ENCODE peak calls at places on chromosomes 12 and 14, in five cellular contexts. A, V, R, B and Y are unnamed samples.

GRCh38 chr12:108115123-108115745 is 13.9 kb upstream of the WSCD2 start:
- DNase-seq in A (no peak), V (no peak), R (no peak), B (no peak), Y (no peak)

GRCh38 chr12:65100140-65100539 is 21.0 kb downstream of the WIF1 start:
- DNase-seq in A (no peak), V (no peak), R (no peak), B (no peak), Y (no peak)

GRCh38 chr14:64788706-64789105 is 84.5 kb downstream of the PLEKHG3 start:
- DNase-seq in A (no peak), V (no peak), R (no peak), B (no peak), Y (no peak)

GRCh38 chr12:53844989-53845836 is 93.4 kb upstream of the HOXC13 start:
- DNase-seq in A (no peak), V (no peak), R (no peak), B (no peak), Y (no peak)

GRCh38 chr12:119258149-119258548 is 76.4 kb upstream of the CCDC60 start:
- DNase-seq in A (no peak), V (no peak), R (no peak), B (no peak), Y (no peak)

GRCh38 chr14:104899781-104900180 is 24.9 kb upstream of the PLD4 start:
- DNase-seq in A (no peak), V (no peak), R (no peak), B (no peak), Y (no peak)

GRCh38 chr12:6927999-6928702 is 392 bp downstream of the ATN1 start:
- DNase-seq in A (no peak), V (no peak), R (no peak), B (peak; percentile 71), Y (peak; percentile 56)

GRCh38 chr14:35155962-35156361 is 33.6 kb downstream of the PRORP start:
- DNase-seq in A (no peak), V (no peak), R (no peak), B (no peak), Y (peak; percentile 17)

GRCh38 chr14:75198291-75198933 is 22.0 kb upstream of the TMED10 start:
- DNase-seq in A (no peak), V (no peak), R (no peak), B (no peak), Y (no peak)

GRCh38 chr14:47277703-47278102 is 397.7 kb downstream of the MDGA2 start:
- DNase-seq in A (no peak), V (no peak), R (no peak), B (no peak), Y (no peak)

GRCh38 chr12:27013606-27014084 is 539 bp downstream of the TM7SF3 start:
- DNase-seq in A (no peak), V (no peak), R (peak; percentile 6), B (peak; percentile 19), Y (no peak)

GRCh38 chr14:92322516-92322915 is 449 bp upstream of the SLC24A4 start:
- DNase-seq in A (no peak), V (no peak), R (no peak), B (no peak), Y (no peak)

GRCh38 chr12:49615725-49616124 is 7.6 kb upstream of the PRPF40B start:
- DNase-seq in A (no peak), V (no peak), R (no peak), B (no peak), Y (no peak)

GRCh38 chr14:98685725-98686124 is 586.3 kb downstream of the BCL11B start:
- DNase-seq in A (no peak), V (no peak), R (no peak), B (no peak), Y (no peak)

GRCh38 chr12:119808441-119808840 is 68.7 kb downstream of the CIT start:
- DNase-seq in A (no peak), V (no peak), R (no peak), B (no peak), Y (no peak)

GRCh38 chr12:67534671-67535070 is 113.9 kb upstream of the DYRK2 start:
- DNase-seq in A (no peak), V (no peak), R (no peak), B (no peak), Y (no peak)

GRCh38 chr12:110600254-110600653 is 13.7 kb upstream of the TCTN1 start:
- DNase-seq in A (no peak), V (no peak), R (no peak), B (no peak), Y (no peak)

GRCh38 chr14:69105326-69105725 is 47.6 kb downstream of the DCAF5 start:
- DNase-seq in A (no peak), V (no peak), R (no peak), B (no peak), Y (no peak)

GRCh38 chr12:5546616-5547015 is 114.7 kb downstream of the NTF3 start:
- DNase-seq in A (no peak), V (no peak), R (no peak), B (no peak), Y (no peak)

GRCh38 chr14:55607386-55607785 is 27.4 kb downstream of the KTN1 start:
- DNase-seq in A (no peak), V (no peak), R (no peak), B (no peak), Y (no peak)

GRCh38 chr14:23910081-23910875 is 43.3 kb upstream of the DHRS4 start:
- DNase-seq in A (peak; percentile 81), V (no peak), R (peak; percentile 25), B (peak; percentile 56), Y (peak; percentile 29)

GRCh38 chr14:98984719-98985041 is 287.3 kb downstream of the BCL11B start:
- DNase-seq in A (no peak), V (no peak), R (no peak), B (peak; percentile 30), Y (no peak)

GRCh38 chr12:112584266-112584722 is 165.5 kb downstream of the PTPN11 start:
- DNase-seq in A (no peak), V (no peak), R (no peak), B (peak; percentile 86), Y (no peak)

GRCh38 chr12:124767075-124767821 is 96.4 kb downstream of the SCARB1 start:
- DNase-seq in A (no peak), V (peak; percentile 67), R (peak; percentile 86), B (peak; percentile 93), Y (peak; percentile 89)

DNA sequence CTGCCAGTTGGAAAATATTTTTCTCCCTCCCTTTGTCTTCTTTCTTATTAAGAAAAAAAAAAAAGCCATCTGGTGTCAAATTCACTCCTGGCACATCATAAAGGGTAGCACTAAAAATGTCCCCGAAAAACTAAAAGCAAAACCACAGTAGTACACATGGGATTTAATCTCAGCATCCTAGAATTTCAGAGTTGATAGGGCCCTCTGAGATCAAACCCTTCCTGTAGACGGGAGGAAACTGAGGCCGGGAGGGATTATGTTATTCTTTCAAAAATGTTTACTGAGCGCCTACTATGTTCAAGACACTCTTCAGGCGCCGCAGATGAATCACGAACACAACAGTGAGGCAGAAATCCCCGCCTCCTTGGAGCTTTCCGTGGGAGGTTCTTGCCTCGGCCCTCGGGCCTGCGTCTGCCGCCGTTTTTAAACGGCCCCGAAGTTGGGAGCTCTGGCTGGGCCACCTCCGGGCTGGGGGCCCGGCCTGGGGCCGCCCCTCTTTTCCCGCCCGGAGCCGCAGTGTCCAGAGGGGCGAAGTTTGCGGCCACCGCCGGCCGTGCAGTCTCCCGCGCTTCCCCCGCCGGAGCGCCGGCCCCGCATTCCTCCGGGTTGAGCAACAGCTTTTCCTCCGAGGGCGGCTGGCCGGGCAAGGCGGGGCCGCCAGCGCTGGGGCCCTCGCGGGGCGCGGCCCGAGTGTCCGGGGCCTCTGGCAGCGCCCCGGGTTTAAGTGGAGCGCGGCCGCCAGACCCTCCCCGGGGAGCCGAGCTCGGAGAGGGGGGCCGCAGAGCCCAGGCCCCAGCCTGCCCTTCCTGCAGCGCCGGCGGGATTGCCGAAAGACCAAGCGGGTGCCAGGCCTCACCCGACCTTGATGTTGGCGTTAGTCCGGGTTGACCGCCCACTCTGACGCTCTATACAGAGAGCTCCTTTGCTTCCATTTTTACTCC is 18.6 kb upstream of the CTDSP2 start:
- DNase-seq in A (no peak), V (no peak), R (peak; percentile 68), B (peak; percentile 81), Y (peak; percentile 67)
- TF ChIP-seq POLR2A in A (peak; percentile 55), V (no peak), R (no peak), B (peak; percentile 43), Y (no peak)

GRCh38 chr14:61379639-61380184 is 58.3 kb downstream of the PRKCH start:
- DNase-seq in A (no peak), V (no peak), R (no peak), B (no peak), Y (no peak)

GRCh38 chr14:61382842-61383241 is 61.5 kb downstream of the PRKCH start:
- DNase-seq in A (no peak), V (no peak), R (no peak), B (no peak), Y (no peak)

GRCh38 chr14:61381589-61381988 is 60.2 kb downstream of the PRKCH start:
- DNase-seq in A (no peak), V (no peak), R (no peak), B (no peak), Y (no peak)

GRCh38 chr14:61385002-61385685 is 63.8 kb downstream of the PRKCH start:
- DNase-seq in A (no peak), V (no peak), R (no peak), B (no peak), Y (no peak)

DNA sequence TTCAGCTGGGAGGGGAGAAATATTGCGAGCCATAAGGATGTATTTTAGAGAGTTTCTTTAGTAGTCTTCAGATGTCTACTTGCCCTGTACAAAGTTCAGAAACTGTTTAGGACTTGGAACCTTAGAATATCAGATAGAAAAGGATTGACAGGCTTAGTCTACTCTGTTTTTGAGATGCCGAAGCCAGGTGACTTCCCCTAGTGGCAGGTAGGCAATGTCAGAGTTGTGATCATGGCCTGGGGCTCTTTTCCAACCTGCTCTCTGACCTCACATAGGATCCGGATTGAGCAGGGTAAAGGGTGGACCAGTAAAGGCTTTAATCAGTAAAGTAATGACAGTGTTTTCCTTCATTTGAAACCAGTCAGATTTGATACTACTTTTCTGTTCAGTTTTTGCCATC is 59.6 kb downstream of the PRKCH start:
- DNase-seq in A (no peak), V (no peak), R (no peak), B (no peak), Y (no peak)
- TF ChIP-seq TAF1 in A (no peak), V (no peak), R (no peak), B (no peak), Y (no peak)

DNA sequence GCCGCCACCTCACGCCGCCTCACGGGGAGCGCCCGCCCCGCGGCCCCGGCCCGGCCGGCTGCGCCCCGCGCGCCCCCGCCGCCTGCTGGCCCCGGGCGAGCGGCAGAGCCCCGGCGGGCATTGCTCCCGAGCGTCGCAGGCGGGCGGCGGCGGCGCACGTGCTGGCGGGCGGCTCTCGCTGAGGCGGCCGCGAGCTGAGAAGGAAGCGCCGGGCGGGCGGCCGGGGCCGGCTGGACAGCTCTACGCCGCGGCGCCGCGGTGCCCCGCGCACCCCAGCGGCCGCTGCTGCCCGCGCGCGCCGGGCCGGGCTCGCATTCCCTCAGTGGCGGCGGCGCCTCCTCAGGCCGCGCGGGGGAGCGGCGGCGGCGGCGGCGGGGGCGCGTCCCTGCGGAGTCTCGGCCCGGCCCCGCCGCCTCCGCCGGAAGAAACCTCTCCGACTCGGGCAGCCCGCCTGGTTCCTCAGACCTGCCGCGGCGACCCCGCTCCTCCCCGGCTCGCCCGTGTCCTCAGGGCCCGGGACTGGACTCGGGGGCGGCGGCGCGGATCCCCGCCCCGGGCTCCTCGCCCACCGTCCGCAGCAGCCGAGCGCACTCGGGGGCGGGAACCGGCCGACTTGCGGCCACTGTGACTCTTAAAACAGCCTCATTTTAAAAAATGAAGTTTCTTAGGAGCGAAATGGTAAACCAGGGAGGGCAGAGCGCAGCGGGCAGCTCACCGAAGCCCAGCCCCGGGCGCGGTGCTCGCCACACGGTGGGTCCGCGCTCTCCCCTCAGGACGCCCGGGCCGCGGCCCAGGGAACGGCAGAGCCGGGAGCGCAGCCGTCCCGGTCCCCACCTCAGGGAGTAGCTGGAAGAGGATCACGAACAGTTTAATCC is at the start of gene PITPNM2:
- DNase-seq in A (no peak), V (no peak), R (peak; percentile 67), B (peak; percentile 87), Y (peak; percentile 67)
- TF ChIP-seq POLR2A in A (no peak), V (peak; percentile 29), R (no peak), B (no peak), Y (no peak)

GRCh38 chr14:20866963-20867362 is 24.2 kb upstream of the RNASE3 start:
- DNase-seq in A (no peak), V (no peak), R (no peak), B (no peak), Y (no peak)
- TF ChIP-seq TAF1 in A (no peak), V (no peak), R (no peak), B (no peak), Y (no peak)